ENCODE peak calls at places on chromosome 20, in eight cellular contexts. K is brain microvascular endothelial cell; Z is aorta; E is effector memory CD4-positive, alpha-beta T cell; D is sigmoid colon; T is lower lobe of right lung; Y is fibroblast of lung; L is left lung. H is an unnamed sample. For H3K27me3 and H3K36me3, the result is how much of the 10 kb centered on the place peaks cover.

GRCh38 chr20:51800769-51801219 is 1.5 kb downstream of the SALL4 start:
- DNase-seq in K (no peak), Z (no peak), E (no peak), D (no peak), T (no peak), Y (peak), L (peak), H (peak)

GRCh38 chr20:36493801-36494114 is 47.6 kb upstream of the MYL9 start:
- DNase-seq in K (peak), Z (peak), E (no peak), D (peak), T (no peak), Y (peak), L (peak), H (peak)

GRCh38 chr20:38645318-38645717 is 43.7 kb downstream of the ARHGAP40 start:
- DNase-seq in K (no peak), Z (no peak), E (no peak), D (no peak), T (no peak), Y (no peak), L (no peak), H (no peak)

GRCh38 chr20:39630215-39630614 is 668.1 kb downstream of the DHX35 start:
- DNase-seq in K (no peak), Z (no peak), E (no peak), D (no peak), T (no peak), Y (no peak), L (no peak), H (no peak)

GRCh38 chr20:16434087-16434664 is 139.1 kb downstream of the KIF16B start:
- DNase-seq in K (peak), Z (no peak), E (peak), D (no peak), T (peak), Y (no peak), L (peak), H (peak)

GRCh38 chr20:36105731-36106226 is 48.8 kb upstream of the EPB41L1 start:
- DNase-seq in K (no peak), Z (peak), E (no peak), D (no peak), T (peak), Y (no peak), L (peak), H (no peak)

GRCh38 chr20:53331151-53331973 is 262.3 kb downstream of the ZNF217 start:
- DNase-seq in K (peak), Z (no peak), E (no peak), D (no peak), T (no peak), Y (peak), L (no peak), H (no peak)

GRCh38 chr20:48523191-48523757 is 304.5 kb downstream of the PREX1 start:
- DNase-seq in K (peak), Z (no peak), E (no peak), D (no peak), T (no peak), Y (peak), L (no peak), H (peak)

GRCh38 chr20:23147964-23148720 is 62.0 kb upstream of the CD93 start:
- DNase-seq in K (peak), Z (peak), E (no peak), D (peak), T (peak), Y (peak), L (peak), H (no peak)

GRCh38 chr20:942611-943010 is 26.5 kb upstream of the ANGPT4 start:
- DNase-seq in K (no peak), Z (no peak), E (no peak), D (no peak), T (no peak), Y (no peak), L (no peak), H (no peak)

GRCh38 chr20:6120491-6120988 is 2.3 kb downstream of the FERMT1 start:
- DNase-seq in K (no peak), Z (no peak), E (no peak), D (no peak), T (no peak), Y (no peak), L (no peak), H (no peak)

GRCh38 chr20:45704969-45705637 is at the start of gene WFDC10B:
- DNase-seq in K (no peak), Z (no peak), E (no peak), D (no peak), T (no peak), Y (no peak), L (no peak), H (no peak)

GRCh38 chr20:7113577-7114466 is 346.3 kb downstream of the BMP2 start:
- DNase-seq in K (peak), Z (no peak), E (no peak), D (no peak), T (no peak), Y (peak), L (no peak), H (peak)

GRCh38 chr20:37907677-37908397 is 4.9 kb downstream of the VSTM2L start:
- DNase-seq in K (peak), Z (no peak), E (no peak), D (no peak), T (no peak), Y (peak), L (no peak), H (peak)

GRCh38 chr20:53611449-53611894 is 17.8 kb upstream of the ZNF217 start:
- DNase-seq in K (peak), Z (peak), E (no peak), D (peak), T (no peak), Y (peak), L (peak), H (peak)

GRCh38 chr20:25056601-25057233 is 1.2 kb downstream of the ACSS1 start:
- DNase-seq in K (no peak), Z (no peak), E (no peak), D (peak), T (no peak), Y (no peak), L (peak), H (peak)

GRCh38 chr20:32456869-32457421 is 98.8 kb downstream of the ASXL1 start:
- DNase-seq in K (no peak), Z (no peak), E (no peak), D (no peak), T (no peak), Y (peak), L (no peak), H (peak)

DNA sequence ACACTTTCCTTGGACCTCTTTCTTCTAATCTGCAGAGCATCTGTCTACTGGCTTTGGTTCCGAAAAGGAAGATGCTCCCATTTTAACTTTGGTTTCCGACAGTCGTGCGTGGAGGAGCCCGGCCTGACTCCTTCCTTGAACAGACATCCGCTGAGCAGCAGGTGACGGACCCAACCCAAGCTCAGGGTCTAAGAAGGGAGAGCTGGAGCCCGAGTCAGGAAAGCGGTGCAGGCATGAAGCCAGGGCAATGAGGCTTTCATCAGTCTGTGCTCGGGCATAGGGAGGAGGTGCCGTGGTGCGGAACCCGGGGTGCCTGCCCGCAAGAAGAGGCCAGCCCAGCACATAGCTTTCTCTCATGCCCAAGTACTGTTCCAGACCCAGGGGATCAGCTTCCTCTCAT is 109.4 kb downstream of the CDH4 start:
- DNase-seq in K (no peak), Z (no peak), E (no peak), D (no peak), T (no peak), Y (no peak), L (no peak), H (no peak)
- H3K27me3 ChIP-seq in K (under half), Z (under half), E (under half), D (under half), T (under half), Y (under half), L (under half), H (under half)

DNA sequence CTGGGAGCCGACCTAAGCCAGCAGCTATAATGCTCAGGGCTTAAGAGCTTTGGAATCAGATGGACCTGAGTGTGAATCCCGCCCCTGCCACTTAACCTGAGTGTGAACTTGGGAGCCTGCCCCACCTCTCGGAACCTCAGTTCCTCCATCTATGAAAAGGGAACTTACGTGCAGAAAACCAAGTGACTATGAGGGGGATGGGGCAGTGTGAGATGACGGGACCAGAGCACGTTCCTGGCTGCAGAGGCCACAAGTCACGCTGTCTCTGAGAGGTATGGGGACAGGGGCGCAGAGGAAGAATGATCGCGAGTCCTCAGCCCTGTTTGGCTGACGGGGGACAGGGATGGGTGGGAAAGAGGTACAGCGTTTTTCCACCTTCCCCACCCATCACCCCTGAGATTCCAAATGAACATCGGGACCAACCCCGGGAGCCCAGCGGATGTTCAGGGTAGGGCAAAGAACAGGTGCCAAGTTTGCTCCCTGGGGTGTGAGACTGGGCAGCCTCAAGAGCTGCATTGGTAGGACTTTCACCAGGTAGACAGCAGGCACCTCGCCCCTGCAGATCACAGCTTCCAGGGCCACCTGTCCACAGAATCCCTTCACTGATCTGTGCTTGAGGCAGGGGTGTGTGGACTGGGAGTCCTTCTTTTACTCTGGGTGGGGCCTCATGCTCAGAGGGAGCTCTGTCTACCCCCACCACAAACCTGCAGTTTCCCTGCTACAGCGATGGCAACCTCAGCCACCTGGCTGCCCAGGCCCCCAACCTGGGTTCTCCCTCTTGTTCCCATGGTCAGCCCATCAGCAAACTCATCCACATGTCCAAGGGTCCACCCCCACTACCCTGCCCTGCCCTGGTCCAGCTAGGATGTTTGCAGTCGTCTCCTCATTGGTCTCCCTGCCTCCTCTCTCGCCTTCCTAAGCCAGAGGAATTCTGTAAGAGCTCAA is 85.8 kb downstream of the CEBPB start:
- DNase-seq in K (no peak), Z (peak), E (no peak), D (peak), T (peak), Y (no peak), L (peak), H (no peak)
- H3K27ac ChIP-seq in K (no peak), Z (no peak), E (no peak), D (no peak), T (peak), Y (no peak), L (peak), H (no peak)

GRCh38 chr20:47216819-47217410 is 139.6 kb downstream of the ZMYND8 start:
- DNase-seq in K (no peak), Z (no peak), E (no peak), D (no peak), T (no peak), Y (no peak), L (no peak), H (no peak)

GRCh38 chr20:47217482-47218446 is 138.7 kb downstream of the ZMYND8 start:
- DNase-seq in K (no peak), Z (no peak), E (no peak), D (no peak), T (no peak), Y (no peak), L (no peak), H (no peak)

GRCh38 chr20:47213960-47214359 is 142.5 kb downstream of the ZMYND8 start:
- DNase-seq in K (no peak), Z (no peak), E (no peak), D (no peak), T (no peak), Y (no peak), L (no peak), H (no peak)

GRCh38 chr20:47212606-47213207 is 143.8 kb downstream of the ZMYND8 start:
- DNase-seq in K (no peak), Z (no peak), E (no peak), D (no peak), T (no peak), Y (no peak), L (no peak), H (no peak)

GRCh38 chr20:47215653-47216397 is 140.7 kb downstream of the ZMYND8 start:
- DNase-seq in K (no peak), Z (no peak), E (no peak), D (no peak), T (no peak), Y (no peak), L (no peak), H (no peak)
- H3K36me3 ChIP-seq in K (under half), Z (under half), E (half or more), D (under half), T (half or more), Y (under half), L (under half), H (under half)

GRCh38 chr20:21573259-21573658 is 59.4 kb upstream of the NKX2-2 start:
- DNase-seq in K (no peak), Z (no peak), E (no peak), D (no peak), T (no peak), Y (no peak), L (no peak), H (no peak)
- H3K27me3 ChIP-seq in K (under half), Z (under half), E (under half), D (under half), T (under half), Y (under half), L (under half), H (half or more)

GRCh38 chr20:14992071-14992654 is 654.8 kb upstream of the FLRT3 start:
- DNase-seq in K (peak), Z (no peak), E (no peak), D (no peak), T (no peak), Y (peak), L (no peak), H (peak)
- H3K27ac ChIP-seq in K (no peak), Z (no peak), E (no peak), D (no peak), T (no peak), Y (no peak), L (no peak), H (no peak)